ENCODE peak calls at places on chromosomes 1 and 21, in five cellular contexts. One of them, this sample, is unnamed.

GRCh38 chr1:227778401-227778947 is 37.0 kb upstream of the PRSS38 start:
- DNase-seq in heart left ventricle: no peak
- DNase-seq in activated T-helper 9 cell treated with anti-CD3 and anti-CD28 coated beads, Interleukin-2, amount 50 U/mL, for 16 hours: no peak
- DNase-seq in NCI-H1436: no peak
- DNase-seq in hepatic stellate cell: no peak
- DNase-seq in this sample: no peak

GRCh38 chr21:42654179-42654912 is 925 bp downstream of the PDE9A start:
- DNase-seq in heart left ventricle: peak; percentile 61
- DNase-seq in hepatic stellate cell: no peak
- DNase-seq in activated T-helper 9 cell treated with anti-CD3 and anti-CD28 coated beads, Interleukin-2, amount 50 U/mL, for 16 hours: no peak
- DNase-seq in NCI-H1436: peak; percentile 84
- DNase-seq in this sample: no peak

GRCh38 chr1:235098991-235099390 is 29.6 kb downstream of the TOMM20 start:
- DNase-seq in NCI-H1436: no peak
- DNase-seq in hepatic stellate cell: no peak
- DNase-seq in activated T-helper 9 cell treated with anti-CD3 and anti-CD28 coated beads, Interleukin-2, amount 50 U/mL, for 16 hours: no peak
- DNase-seq in heart left ventricle: no peak
- DNase-seq in this sample: no peak

GRCh38 chr1:41485605-41486004 is 1.1 kb upstream of the EDN2 start:
- DNase-seq in NCI-H1436: no peak
- DNase-seq in hepatic stellate cell: peak; percentile 79
- DNase-seq in heart left ventricle: peak; percentile 25
- DNase-seq in activated T-helper 9 cell treated with anti-CD3 and anti-CD28 coated beads, Interleukin-2, amount 50 U/mL, for 16 hours: no peak
- DNase-seq in this sample: no peak

GRCh38 chr1:205373022-205373421 is 16.3 kb upstream of the KLHDC8A start:
- DNase-seq in activated T-helper 9 cell treated with anti-CD3 and anti-CD28 coated beads, Interleukin-2, amount 50 U/mL, for 16 hours: no peak
- DNase-seq in heart left ventricle: no peak
- DNase-seq in hepatic stellate cell: no peak
- DNase-seq in NCI-H1436: no peak
- DNase-seq in this sample: no peak

GRCh38 chr1:10561955-10562354 is 87.2 kb downstream of the PEX14 start:
- DNase-seq in activated T-helper 9 cell treated with anti-CD3 and anti-CD28 coated beads, Interleukin-2, amount 50 U/mL, for 16 hours: no peak
- DNase-seq in heart left ventricle: no peak
- DNase-seq in hepatic stellate cell: no peak
- DNase-seq in NCI-H1436: no peak
- DNase-seq in this sample: no peak

GRCh38 chr1:119010201-119010600 is 22.1 kb upstream of the TBX15 start:
- DNase-seq in hepatic stellate cell: no peak
- DNase-seq in heart left ventricle: no peak
- DNase-seq in activated T-helper 9 cell treated with anti-CD3 and anti-CD28 coated beads, Interleukin-2, amount 50 U/mL, for 16 hours: no peak
- DNase-seq in NCI-H1436: no peak
- DNase-seq in this sample: no peak

GRCh38 chr1:76070538-76070937 is 4.0 kb upstream of the ST6GALNAC3 start:
- DNase-seq in NCI-H1436: no peak
- DNase-seq in activated T-helper 9 cell treated with anti-CD3 and anti-CD28 coated beads, Interleukin-2, amount 50 U/mL, for 16 hours: no peak
- DNase-seq in heart left ventricle: no peak
- DNase-seq in hepatic stellate cell: peak; percentile 16
- DNase-seq in this sample: no peak

GRCh38 chr21:33541105-33541711 is 709 bp downstream of the GART start:
- DNase-seq in activated T-helper 9 cell treated with anti-CD3 and anti-CD28 coated beads, Interleukin-2, amount 50 U/mL, for 16 hours: peak; percentile 6
- DNase-seq in NCI-H1436: no peak
- DNase-seq in heart left ventricle: no peak
- DNase-seq in hepatic stellate cell: no peak
- DNase-seq in this sample: no peak

This sample was measured in brain pericyte.